ENCODE peak calls at places on chromosomes 1 and 21, in seven cellular contexts. O, W, D, Q, H, I and U are unnamed samples.

GRCh38 chr21:35102488-35103407 is 53.6 kb upstream of the RUNX1 start:
- DNase-seq in I (no peak), D (peak; percentile 26), W (peak; percentile 72), Q (peak; percentile 61), H (no peak), O (no peak), U (peak; percentile 15)

GRCh38 chr1:202959276-202959620 is 1.1 kb upstream of the ADIPOR1 start:
- DNase-seq in D (no peak), O (no peak), Q (peak; percentile 55), W (no peak), H (peak; percentile 35), I (no peak), U (peak; percentile 91)

GRCh38 chr1:154896811-154897286 is 26.8 kb upstream of the KCNN3 start:
- DNase-seq in Q (no peak), W (no peak), H (no peak), D (no peak), O (no peak), I (no peak), U (no peak)

GRCh38 chr1:38055398-38055797 is 8.8 kb upstream of the POU3F1 start:
- DNase-seq in D (no peak), I (no peak), Q (no peak), H (no peak), W (no peak), O (no peak), U (no peak)

GRCh38 chr1:28871631-28872401 is 42.6 kb upstream of the EPB41 start:
- DNase-seq in Q (no peak), W (no peak), H (no peak), D (no peak), O (no peak), I (no peak), U (no peak)

GRCh38 chr1:202505356-202505755 is 156.9 kb downstream of the PPP1R12B start:
- DNase-seq in Q (peak; percentile 92), I (no peak), H (no peak), O (no peak), D (no peak), W (no peak), U (peak; percentile 66)

GRCh38 chr1:11307837-11308236 is 34.8 kb downstream of the UBIAD1 start:
- DNase-seq in W (no peak), D (no peak), Q (no peak), I (no peak), O (no peak), H (no peak), U (no peak)

GRCh38 chr1:210360852-210361477 is 32.3 kb downstream of the HHAT start:
- DNase-seq in O (no peak), W (no peak), H (peak; percentile 68), D (no peak), Q (peak; percentile 73), I (no peak), U (peak; percentile 53)

GRCh38 chr1:149884433-149885363 is 14.7 kb upstream of the BOLA1 start:
- DNase-seq in I (no peak), O (no peak), H (peak; percentile 76), D (no peak), W (peak; percentile 37), Q (peak; percentile 30), U (peak; percentile 7)

GRCh38 chr1:3841491-3841890 is 15.5 kb downstream of the CEP104 start:
- DNase-seq in O (no peak), H (no peak), D (no peak), W (no peak), Q (no peak), I (no peak), U (no peak)

GRCh38 chr1:1809489-1809888 is 31.2 kb upstream of the NADK start:
- DNase-seq in I (no peak), Q (no peak), H (no peak), W (no peak), D (no peak), O (no peak), U (no peak)

GRCh38 chr1:155178441-155179106 is 4.9 kb downstream of the TRIM46 start:
- DNase-seq in H (no peak), Q (no peak), O (no peak), W (peak; percentile 35), I (no peak), D (no peak), U (no peak)

GRCh38 chr1:40379785-40380452 is 6.4 kb downstream of the SMAP2 start:
- DNase-seq in D (no peak), H (peak; percentile 84), Q (no peak), W (no peak), I (no peak), O (no peak), U (no peak)

GRCh38 chr1:40382110-40382464 is 8.6 kb downstream of the SMAP2 start:
- DNase-seq in I (no peak), Q (no peak), D (no peak), H (no peak), O (no peak), W (no peak), U (no peak)

GRCh38 chr1:40382601-40383000 is 9.1 kb downstream of the SMAP2 start:
- DNase-seq in W (no peak), I (no peak), D (no peak), H (no peak), O (no peak), Q (no peak), U (no peak)

GRCh38 chr1:40381268-40382109 is 8.0 kb downstream of the SMAP2 start:
- DNase-seq in O (no peak), Q (no peak), H (no peak), D (no peak), I (no peak), W (no peak), U (no peak)

DNA sequence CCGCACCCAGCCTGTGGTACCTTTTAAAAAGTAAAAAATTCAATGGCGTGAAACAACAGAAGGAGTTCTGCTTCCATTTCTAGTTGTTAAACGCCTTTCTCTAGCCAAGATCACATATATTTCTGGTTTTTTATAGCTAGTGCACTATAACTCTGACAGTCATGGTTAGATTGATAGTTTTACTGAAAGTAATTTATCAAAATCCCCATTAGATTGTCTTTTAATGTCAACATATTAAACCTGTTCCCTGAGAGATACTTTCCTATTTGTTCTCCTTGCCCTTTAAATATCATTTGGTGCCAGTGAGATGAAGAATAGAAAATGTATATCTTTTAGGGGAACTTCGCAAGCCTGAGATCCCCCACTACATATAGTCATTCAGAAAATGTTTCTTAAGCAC is 7.3 kb downstream of the SMAP2 start:
- DNase-seq in W (no peak), D (no peak), I (no peak), H (no peak), O (no peak), Q (no peak), U (no peak)
- H3K4me3 ChIP-seq in W (no peak overlapping the region), D (peak overlapping the region; percentile 50), I (no peak overlapping the region), H (no peak overlapping the region), O (no peak overlapping the region), Q (no peak overlapping the region), U (no peak overlapping the region)

GRCh38 chr1:159077657-159077961 is 1.0 kb upstream of the AIM2 start:
- DNase-seq in I (no peak), O (no peak), W (no peak), D (no peak), H (no peak), Q (no peak), U (no peak)
- H3K4me3 ChIP-seq in I (no peak overlapping the region), O (no peak overlapping the region), W (no peak overlapping the region), D (no peak overlapping the region), H (no peak overlapping the region), Q (no peak overlapping the region), U (no peak overlapping the region)

GRCh38 chr1:172144445-172145060 is 275.9 kb upstream of the C1orf105 start:
- DNase-seq in Q (peak; percentile 94), D (no peak), W (peak; percentile 37), H (peak; percentile 99), I (peak; percentile 72), O (no peak), U (no peak)
- H3K4me3 ChIP-seq in Q (peak overlapping the region; percentile 69), D (no peak overlapping the region), W (peak overlapping the region; percentile 30), H (peak overlapping the region; percentile 65), I (peak overlapping the region; percentile 33), O (no peak overlapping the region), U (no peak overlapping the region)

GRCh38 chr1:150972417-150972940 is 2.2 kb downstream of the CERS2 start:
- DNase-seq in I (no peak), D (no peak), O (no peak), W (peak; percentile 58), Q (no peak), H (no peak), U (no peak)

GRCh38 chr1:150973258-150973825 is 1.3 kb downstream of the CERS2 start:
- DNase-seq in D (peak; percentile 16), W (peak; percentile 45), H (no peak), I (no peak), O (no peak), Q (no peak), U (no peak)

GRCh38 chr1:150968491-150968890 is 6.1 kb downstream of the CERS2 start:
- DNase-seq in Q (no peak), I (no peak), O (no peak), D (no peak), W (no peak), H (no peak), U (no peak)

GRCh38 chr1:150971583-150972416 is 2.8 kb downstream of the CERS2 start:
- DNase-seq in O (no peak), H (no peak), Q (no peak), I (no peak), W (peak; percentile 49), D (no peak), U (no peak)

DNA sequence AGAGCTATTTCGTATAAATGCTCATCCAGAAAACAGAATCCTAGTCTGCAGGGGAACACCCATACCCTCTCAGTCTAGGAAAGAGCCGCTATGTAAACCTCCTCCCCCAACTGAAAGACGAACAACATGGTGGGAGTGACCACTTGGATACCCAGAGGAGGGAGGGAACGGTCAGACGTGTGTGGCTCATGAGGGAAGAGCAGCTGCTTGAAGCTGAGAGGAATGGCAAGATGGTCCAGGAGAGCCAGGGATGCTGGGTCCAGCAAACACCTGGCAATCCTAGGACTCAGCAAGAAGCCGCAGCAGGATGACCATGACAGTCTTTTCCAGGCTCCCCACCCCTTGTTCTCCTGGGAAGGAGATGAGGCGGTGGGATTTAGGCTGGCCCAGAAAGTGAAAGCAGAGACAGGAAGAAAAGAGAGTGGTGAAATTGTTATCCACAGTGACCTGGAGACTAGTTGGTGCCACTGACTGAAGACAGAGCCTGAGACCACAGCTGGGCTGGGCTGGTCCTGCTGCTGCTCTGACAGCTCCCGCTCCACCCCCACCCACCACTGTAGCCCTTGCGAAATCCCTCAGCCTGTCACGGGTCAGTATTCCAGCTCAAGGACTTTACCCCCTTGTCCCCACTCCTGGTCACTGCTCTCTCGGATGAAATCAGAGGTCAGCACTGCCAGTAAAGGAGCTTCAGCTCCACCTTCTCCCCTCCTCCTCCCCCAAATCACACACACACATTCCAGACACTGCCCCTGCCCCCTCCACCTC is 3.6 kb downstream of the CERS2 start:
- DNase-seq in O (no peak), Q (peak; percentile 71), I (peak; percentile 73), D (no peak), H (no peak), W (peak; percentile 94), U (peak; percentile 18)
- H3K4me3 ChIP-seq in O (peak overlapping the region; percentile 84), Q (peak overlapping the region; percentile 34), I (no peak overlapping the region), D (no peak overlapping the region), H (no peak overlapping the region), W (no peak overlapping the region), U (no peak overlapping the region)

GRCh38 chr21:31173881-31174555 is 135.7 kb upstream of the KRTAP19-8 start:
- DNase-seq in Q (no peak), D (peak; percentile 35), W (peak; percentile 34), I (no peak), H (no peak), O (no peak), U (no peak)
- H3K4me3 ChIP-seq in Q (no peak overlapping the region), D (no peak overlapping the region), W (no peak overlapping the region), I (no peak overlapping the region), H (no peak overlapping the region), O (no peak overlapping the region), U (no peak overlapping the region)

GRCh38 chr21:33932731-33933130 is 17.1 kb upstream of the ATP5PO start:
- DNase-seq in H (no peak), Q (no peak), O (no peak), D (no peak), W (no peak), I (no peak), U (no peak)
- H3K4me3 ChIP-seq in H (no peak overlapping the region), Q (no peak overlapping the region), O (no peak overlapping the region), D (peak overlapping the region; percentile 85), W (peak overlapping the region; percentile 39), I (no peak overlapping the region), U (no peak overlapping the region)